ENCODE peak calls at places on chromosomes 2 and 18, in nine cellular contexts. One of them, this sample, is unnamed.

GRCh38 chr2:230924470-230925341 is at the start of gene GPR55:
- DNase-seq in A673: no peak
- DNase-seq in fibroblast of lung: no peak
- DNase-seq in upper lobe of right lung: peak
- DNase-seq in GM23338: peak
- DNase-seq in NB4: peak
- DNase-seq in cardiac muscle cell: no peak
- DNase-seq in A549: no peak
- DNase-seq in prostate gland: no peak
- DNase-seq in this sample: no peak

GRCh38 chr18:37661061-37661460 is 95.5 kb upstream of the CELF4 start:
- DNase-seq in A549: no peak
- DNase-seq in upper lobe of right lung: no peak
- DNase-seq in A673: no peak
- DNase-seq in cardiac muscle cell: no peak
- DNase-seq in NB4: no peak
- DNase-seq in fibroblast of lung: no peak
- DNase-seq in prostate gland: peak
- DNase-seq in GM23338: no peak
- DNase-seq in this sample: no peak

GRCh38 chr2:167856190-167856589 is 391.2 kb downstream of the STK39 start:
- DNase-seq in NB4: no peak
- DNase-seq in prostate gland: no peak
- DNase-seq in A549: no peak
- DNase-seq in cardiac muscle cell: no peak
- DNase-seq in fibroblast of lung: no peak
- DNase-seq in upper lobe of right lung: no peak
- DNase-seq in A673: no peak
- DNase-seq in GM23338: no peak
- DNase-seq in this sample: no peak

GRCh38 chr18:55687106-55687505 is 99.1 kb upstream of the TCF4 start:
- DNase-seq in cardiac muscle cell: no peak
- DNase-seq in A549: no peak
- DNase-seq in fibroblast of lung: no peak
- DNase-seq in GM23338: no peak
- DNase-seq in upper lobe of right lung: no peak
- DNase-seq in A673: no peak
- DNase-seq in NB4: no peak
- DNase-seq in prostate gland: no peak
- DNase-seq in this sample: no peak

GRCh38 chr2:20456049-20456665 is 9.3 kb downstream of the RHOB start:
- DNase-seq in NB4: no peak
- DNase-seq in cardiac muscle cell: no peak
- DNase-seq in A549: no peak
- DNase-seq in upper lobe of right lung: no peak
- DNase-seq in fibroblast of lung: peak
- DNase-seq in GM23338: no peak
- DNase-seq in A673: no peak
- DNase-seq in prostate gland: no peak
- DNase-seq in this sample: no peak

GRCh38 chr18:34809697-34810096 is 99.6 kb downstream of the DTNA start:
- DNase-seq in A549: peak
- DNase-seq in NB4: peak
- DNase-seq in prostate gland: no peak
- DNase-seq in fibroblast of lung: peak
- DNase-seq in upper lobe of right lung: no peak
- DNase-seq in cardiac muscle cell: peak
- DNase-seq in GM23338: peak
- DNase-seq in A673: peak
- DNase-seq in this sample: peak

GRCh38 chr2:217902281-217903141 is 100.3 kb downstream of the TNS1 start:
- DNase-seq in A673: no peak
- DNase-seq in fibroblast of lung: peak
- DNase-seq in A549: peak
- DNase-seq in GM23338: no peak
- DNase-seq in cardiac muscle cell: no peak
- DNase-seq in prostate gland: peak
- DNase-seq in NB4: peak
- DNase-seq in upper lobe of right lung: peak
- DNase-seq in this sample: peak

GRCh38 chr2:23620841-23621341 is 235.9 kb downstream of the KLHL29 start:
- DNase-seq in fibroblast of lung: peak
- DNase-seq in GM23338: no peak
- DNase-seq in A549: no peak
- DNase-seq in A673: peak
- DNase-seq in NB4: peak
- DNase-seq in cardiac muscle cell: peak
- DNase-seq in prostate gland: no peak
- DNase-seq in upper lobe of right lung: peak
- DNase-seq in this sample: no peak

GRCh38 chr18:60826346-60826745 is 453.8 kb upstream of the MC4R start:
- DNase-seq in cardiac muscle cell: no peak
- DNase-seq in NB4: no peak
- DNase-seq in A673: peak
- DNase-seq in upper lobe of right lung: no peak
- DNase-seq in fibroblast of lung: no peak
- DNase-seq in prostate gland: no peak
- DNase-seq in A549: no peak
- DNase-seq in GM23338: peak
- DNase-seq in this sample: no peak

GRCh38 chr2:120434909-120435308 is 89.0 kb downstream of the INHBB start:
- DNase-seq in prostate gland: no peak
- DNase-seq in A673: no peak
- DNase-seq in cardiac muscle cell: no peak
- DNase-seq in NB4: no peak
- DNase-seq in GM23338: peak
- DNase-seq in fibroblast of lung: no peak
- DNase-seq in upper lobe of right lung: no peak
- DNase-seq in A549: no peak
- DNase-seq in this sample: no peak

GRCh38 chr2:240912878-240913809 is 7.0 kb downstream of the CROCC2 start:
- DNase-seq in A673: no peak
- DNase-seq in fibroblast of lung: peak
- DNase-seq in GM23338: no peak
- DNase-seq in NB4: no peak
- DNase-seq in prostate gland: no peak
- DNase-seq in cardiac muscle cell: no peak
- DNase-seq in upper lobe of right lung: no peak
- DNase-seq in A549: no peak
- DNase-seq in this sample: peak

GRCh38 chr2:241876528-241877196 is 7.1 kb downstream of the RTP5 start:
- DNase-seq in upper lobe of right lung: no peak
- DNase-seq in A549: no peak
- DNase-seq in prostate gland: no peak
- DNase-seq in GM23338: no peak
- DNase-seq in NB4: no peak
- DNase-seq in cardiac muscle cell: no peak
- DNase-seq in A673: no peak
- DNase-seq in fibroblast of lung: no peak
- DNase-seq in this sample: no peak

GRCh38 chr18:73366713-73367112 is 498.9 kb upstream of the NETO1 start:
- DNase-seq in upper lobe of right lung: no peak
- DNase-seq in cardiac muscle cell: no peak
- DNase-seq in NB4: no peak
- DNase-seq in GM23338: no peak
- DNase-seq in A549: no peak
- DNase-seq in prostate gland: no peak
- DNase-seq in fibroblast of lung: no peak
- DNase-seq in A673: no peak
- DNase-seq in this sample: peak

GRCh38 chr2:201908901-201909300 is 102.6 kb downstream of the CDK15 start:
- DNase-seq in prostate gland: no peak
- DNase-seq in cardiac muscle cell: no peak
- DNase-seq in A549: no peak
- DNase-seq in NB4: no peak
- DNase-seq in GM23338: no peak
- DNase-seq in fibroblast of lung: no peak
- DNase-seq in upper lobe of right lung: no peak
- DNase-seq in A673: no peak
- DNase-seq in this sample: no peak

GRCh38 chr2:201909348-201909747 is 103.0 kb downstream of the CDK15 start:
- DNase-seq in prostate gland: no peak
- DNase-seq in upper lobe of right lung: no peak
- DNase-seq in fibroblast of lung: peak
- DNase-seq in A673: no peak
- DNase-seq in cardiac muscle cell: no peak
- DNase-seq in A549: peak
- DNase-seq in NB4: no peak
- DNase-seq in GM23338: no peak
- DNase-seq in this sample: peak

GRCh38 chr2:201911372-201911771 is 105.0 kb downstream of the CDK15 start:
- DNase-seq in fibroblast of lung: no peak
- DNase-seq in NB4: no peak
- DNase-seq in prostate gland: no peak
- DNase-seq in upper lobe of right lung: no peak
- DNase-seq in A549: no peak
- DNase-seq in cardiac muscle cell: no peak
- DNase-seq in GM23338: no peak
- DNase-seq in A673: no peak
- DNase-seq in this sample: no peak

GRCh38 chr2:201907128-201907886 is 101.0 kb downstream of the CDK15 start:
- DNase-seq in cardiac muscle cell: peak
- DNase-seq in prostate gland: no peak
- DNase-seq in GM23338: no peak
- DNase-seq in upper lobe of right lung: no peak
- DNase-seq in fibroblast of lung: no peak
- DNase-seq in NB4: peak
- DNase-seq in A549: no peak
- DNase-seq in A673: no peak
- DNase-seq in this sample: no peak

DNA sequence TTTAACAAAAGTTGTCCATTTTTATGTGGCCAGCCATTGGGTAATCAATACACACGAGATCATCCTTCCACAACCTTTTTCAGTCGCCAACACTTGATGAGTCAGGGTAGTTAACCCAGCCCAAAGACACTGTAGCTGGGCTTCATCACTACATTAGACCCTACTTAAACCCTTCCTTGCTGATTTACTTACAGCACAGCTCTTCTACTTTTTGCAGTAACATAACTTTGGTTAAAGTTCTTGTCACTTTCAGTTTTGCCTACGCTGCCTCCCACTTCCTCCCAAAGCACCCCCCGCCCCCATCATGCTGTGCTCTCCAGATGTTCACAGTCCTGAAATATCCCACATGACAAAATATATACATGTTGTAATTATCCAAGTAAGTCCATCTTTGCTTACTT is 103.6 kb downstream of the CDK15 start:
- DNase-seq in fibroblast of lung: peak
- DNase-seq in GM23338: no peak
- DNase-seq in prostate gland: no peak
- DNase-seq in cardiac muscle cell: no peak
- DNase-seq in A673: no peak
- DNase-seq in NB4: peak
- DNase-seq in A549: no peak
- DNase-seq in upper lobe of right lung: no peak
- DNase-seq in this sample: peak
- H3K4me3 ChIP-seq in fibroblast of lung: peak
- H3K4me3 ChIP-seq in GM23338: no peak
- H3K4me3 ChIP-seq in prostate gland: no peak
- H3K4me3 ChIP-seq in cardiac muscle cell: no peak
- H3K4me3 ChIP-seq in A673: no peak
- H3K4me3 ChIP-seq in NB4: peak
- H3K4me3 ChIP-seq in A549: no peak
- H3K4me3 ChIP-seq in upper lobe of right lung: no peak
- H3K4me3 ChIP-seq in this sample: peak

DNA sequence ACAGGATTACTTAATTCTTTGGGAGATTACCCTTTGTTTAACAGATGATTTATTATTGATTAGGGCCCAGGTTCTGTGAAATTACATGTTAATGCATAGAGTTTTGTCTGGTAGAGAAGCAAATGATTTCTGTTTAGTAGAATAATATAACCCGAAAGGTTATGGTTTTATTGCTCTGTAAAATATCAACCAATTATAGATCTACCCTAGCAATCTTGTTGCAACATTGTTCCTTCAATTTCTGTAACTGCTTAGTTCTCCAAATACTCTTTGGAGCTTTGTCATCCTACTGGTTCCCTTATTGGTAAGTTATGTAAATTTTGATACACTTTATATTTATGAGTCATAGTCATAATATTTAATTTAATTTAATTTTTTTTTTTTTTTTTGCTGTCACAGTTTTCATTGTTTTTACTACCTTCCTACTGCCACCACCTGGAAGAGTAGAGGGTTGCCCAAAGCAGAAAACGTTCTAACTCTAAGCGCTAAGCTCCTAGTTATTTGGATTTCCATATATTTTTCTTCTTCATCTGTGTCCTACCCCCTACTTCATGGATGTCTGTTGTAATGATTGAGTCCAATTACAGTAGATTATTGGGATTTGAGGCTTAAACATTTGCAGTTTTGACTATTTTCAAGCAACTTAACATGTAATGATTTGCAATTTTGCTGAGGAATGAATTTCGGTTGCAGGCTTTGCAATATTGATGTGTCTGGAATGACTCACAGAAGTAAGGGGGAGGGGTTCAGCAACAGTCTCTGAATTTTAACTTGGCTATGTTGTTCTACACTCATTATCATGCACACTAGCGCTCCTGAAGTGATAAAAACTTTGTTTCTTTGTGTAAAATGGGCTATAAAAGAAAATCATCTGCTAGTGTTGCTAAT is 51.0 kb downstream of the NABP1 start:
- DNase-seq in upper lobe of right lung: no peak
- DNase-seq in A549: peak
- DNase-seq in A673: peak
- DNase-seq in cardiac muscle cell: no peak
- DNase-seq in prostate gland: no peak
- DNase-seq in GM23338: peak
- DNase-seq in NB4: peak
- DNase-seq in fibroblast of lung: peak
- DNase-seq in this sample: peak
- TF ChIP-seq CTCF in upper lobe of right lung: no peak
- TF ChIP-seq CTCF in A549: no peak
- TF ChIP-seq CTCF in A673: peak
- TF ChIP-seq CTCF in cardiac muscle cell: no peak
- TF ChIP-seq CTCF in prostate gland: no peak
- TF ChIP-seq CTCF in GM23338: peak
- TF ChIP-seq CTCF in NB4: no peak
- TF ChIP-seq CTCF in fibroblast of lung: peak
- TF ChIP-seq CTCF in this sample: no peak

DNA sequence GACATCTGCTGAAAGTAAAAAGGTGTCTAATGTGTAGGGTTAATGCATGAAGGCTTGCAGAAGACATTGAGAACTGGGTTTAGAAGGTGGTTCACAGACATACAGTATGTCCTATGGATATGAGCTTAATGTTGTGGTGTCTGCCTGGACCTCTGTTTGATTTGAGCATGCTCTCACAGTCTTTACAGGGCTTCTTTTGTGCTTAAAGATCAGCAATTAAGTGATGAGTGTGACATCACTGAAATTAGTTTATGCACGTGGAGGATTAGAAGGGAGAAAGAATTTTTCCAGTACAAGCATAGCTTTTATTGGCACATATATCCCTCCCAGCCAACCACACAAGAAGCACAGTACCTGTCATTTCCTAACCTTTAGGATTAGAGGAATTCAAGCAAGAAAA is 367.5 kb upstream of the RAB12 start:
- DNase-seq in A673: no peak
- DNase-seq in upper lobe of right lung: no peak
- DNase-seq in GM23338: no peak
- DNase-seq in cardiac muscle cell: no peak
- DNase-seq in fibroblast of lung: no peak
- DNase-seq in A549: no peak
- DNase-seq in prostate gland: no peak
- DNase-seq in NB4: no peak
- DNase-seq in this sample: no peak
- H3K4me3 ChIP-seq in A673: no peak
- H3K4me3 ChIP-seq in upper lobe of right lung: no peak
- H3K4me3 ChIP-seq in GM23338: no peak
- H3K4me3 ChIP-seq in cardiac muscle cell: no peak
- H3K4me3 ChIP-seq in fibroblast of lung: no peak
- H3K4me3 ChIP-seq in A549: no peak
- H3K4me3 ChIP-seq in prostate gland: no peak
- H3K4me3 ChIP-seq in NB4: no peak
- H3K4me3 ChIP-seq in this sample: no peak

GRCh38 chr2:219279916-219280516 is 850 bp downstream of the DNAJB2 start:
- DNase-seq in fibroblast of lung: no peak
- DNase-seq in GM23338: no peak
- DNase-seq in prostate gland: no peak
- DNase-seq in A673: no peak
- DNase-seq in NB4: no peak
- DNase-seq in cardiac muscle cell: no peak
- DNase-seq in upper lobe of right lung: no peak
- DNase-seq in A549: no peak
- DNase-seq in this sample: no peak
- TF ChIP-seq CTCF in fibroblast of lung: no peak
- TF ChIP-seq CTCF in GM23338: no peak
- TF ChIP-seq CTCF in prostate gland: no peak
- TF ChIP-seq CTCF in A673: no peak
- TF ChIP-seq CTCF in NB4: peak
- TF ChIP-seq CTCF in cardiac muscle cell: no peak
- TF ChIP-seq CTCF in upper lobe of right lung: no peak
- TF ChIP-seq CTCF in A549: no peak
- TF ChIP-seq CTCF in this sample: no peak

This sample was measured in foreskin fibroblast.